ENCODE peak calls at places on chromosomes 6 and 20, in six cellular contexts. E is activated B cell treated with CpG ODN at 0.5 μM for 24 hours, Q is kidney epithelial cell, N is Panc1, V is fibroblast of pulmonary artery, Y is gastrocnemius medialis. U is an unnamed sample.

GRCh38 chr6:158795516-158795915 is 23.7 kb downstream of the EZR start:
- DNase-seq in E (no peak), N (no peak), V (no peak), Y (no peak), Q (no peak), U (no peak)

GRCh38 chr6:117496383-117496990 is 14.0 kb downstream of the DCBLD1 start:
- DNase-seq in Y (no peak), Q (peak; percentile 44), V (peak; percentile 47), E (no peak), N (no peak), U (no peak)

GRCh38 chr6:167512926-167513325 is 188.0 kb downstream of the TTLL2 start:
- DNase-seq in E (no peak), V (no peak), Q (no peak), N (no peak), Y (no peak), U (no peak)

GRCh38 chr20:63702036-63702665 is 5.6 kb downstream of the ARFRP1 start:
- DNase-seq in E (no peak), Y (no peak), Q (no peak), N (no peak), V (no peak), U (no peak)

GRCh38 chr6:34068462-34069044 is 77.3 kb downstream of the GRM4 start:
- DNase-seq in E (no peak), V (no peak), N (no peak), Y (no peak), Q (no peak), U (no peak)

GRCh38 chr20:57444394-57445048 is 53.3 kb downstream of the RBM38 start:
- DNase-seq in E (no peak), Y (no peak), V (no peak), Q (no peak), N (no peak), U (no peak)

GRCh38 chr6:163836916-163837660 is 422.6 kb downstream of the QKI start:
- DNase-seq in Q (no peak), V (no peak), N (no peak), E (no peak), Y (no peak), U (no peak)

GRCh38 chr6:52507557-52508260 is 69.2 kb downstream of the TRAM2 start:
- DNase-seq in E (no peak), V (peak; percentile 87), Y (no peak), N (no peak), Q (no peak), U (no peak)

GRCh38 chr20:52438326-52438963 is 246.9 kb upstream of the ZFP64 start:
- DNase-seq in N (no peak), V (no peak), E (no peak), Q (no peak), Y (no peak), U (no peak)

GRCh38 chr6:11700118-11700718 is 78.4 kb downstream of the ADTRP start:
- DNase-seq in Y (no peak), V (peak; percentile 80), Q (no peak), E (no peak), N (no peak), U (no peak)

GRCh38 chr6:37013516-37014491 is 8.3 kb downstream of the FGD2 start:
- DNase-seq in Q (no peak), E (no peak), N (no peak), Y (no peak), V (no peak), U (no peak)

GRCh38 chr6:90397929-90398674 is 101.5 kb upstream of the BACH2 start:
- DNase-seq in E (peak; percentile 36), N (no peak), Y (no peak), V (peak; percentile 7), Q (no peak), U (no peak)

DNA sequence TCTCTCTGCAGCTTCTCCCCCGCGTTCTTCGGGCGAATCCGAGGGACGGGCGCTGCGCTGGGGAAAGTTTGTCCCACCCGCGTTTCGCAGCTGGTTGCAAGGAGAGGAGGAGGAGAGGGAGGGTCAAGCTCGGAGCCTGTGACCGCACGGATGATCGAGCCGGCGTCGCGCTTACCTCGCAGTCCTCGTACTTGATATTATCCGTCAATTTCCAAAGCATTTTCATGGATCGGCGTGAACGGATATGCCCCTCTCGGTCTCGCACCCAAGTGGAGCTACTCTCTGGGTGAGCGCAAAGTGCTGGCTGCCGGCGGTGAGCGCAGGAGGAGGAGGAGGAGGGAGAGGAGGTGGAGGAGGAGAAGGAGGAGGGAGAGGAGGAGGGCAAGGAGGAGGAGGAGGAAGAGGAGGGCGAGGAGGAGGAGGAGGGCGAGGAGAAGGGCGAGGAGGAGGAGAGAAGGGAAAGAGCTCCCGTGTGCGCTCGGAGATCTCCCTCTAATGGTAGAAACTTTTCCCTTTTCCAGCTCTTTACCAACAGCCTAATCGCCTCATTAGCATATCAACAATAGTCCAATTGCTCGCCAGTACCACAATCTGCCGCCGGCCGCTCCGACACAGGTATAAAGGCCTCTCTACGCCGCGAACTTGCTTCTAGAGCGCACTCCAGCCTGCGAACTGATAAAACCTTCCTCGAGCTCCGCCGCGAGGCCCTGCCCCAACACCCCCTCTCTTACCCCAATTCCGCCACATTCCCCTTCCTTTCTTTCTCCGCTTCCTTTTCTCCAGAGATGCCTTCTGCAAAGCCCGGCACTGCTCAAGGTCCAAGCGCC is at the start of gene TFAP2A:
- DNase-seq in N (no peak), V (peak; percentile 59), Y (no peak), Q (no peak), E (no peak), U (no peak)
- TF ChIP-seq CTCF in N (peak; percentile 77), V (peak; percentile 38), Y (no peak), Q (peak; percentile 54), E (no peak), U (peak; percentile 56)

DNA sequence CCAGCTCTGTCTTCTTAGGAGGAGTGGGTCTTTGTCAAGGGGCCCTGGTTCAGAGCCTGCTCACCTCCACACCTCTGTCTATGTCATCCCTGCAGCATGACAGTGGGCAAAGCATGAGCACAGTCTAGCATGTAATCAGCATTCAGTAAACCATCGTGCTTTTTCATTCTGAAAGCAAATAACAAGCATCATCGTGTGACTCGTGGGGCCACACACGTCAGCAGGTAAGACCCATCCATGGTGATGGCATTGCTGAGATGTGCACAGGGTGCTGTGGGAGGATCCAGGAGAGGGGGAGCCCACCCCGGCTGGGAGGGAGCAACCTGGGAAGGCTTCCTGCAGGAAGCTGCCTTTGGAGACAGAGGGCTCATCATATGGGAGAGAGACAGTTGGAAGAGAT is 106.7 kb downstream of the TMEM242 start:
- DNase-seq in N (no peak), V (no peak), E (no peak), Q (no peak), Y (no peak), U (no peak)
- TF ChIP-seq CTCF in N (no peak), V (no peak), E (no peak), Q (no peak), Y (no peak), U (no peak)

DNA sequence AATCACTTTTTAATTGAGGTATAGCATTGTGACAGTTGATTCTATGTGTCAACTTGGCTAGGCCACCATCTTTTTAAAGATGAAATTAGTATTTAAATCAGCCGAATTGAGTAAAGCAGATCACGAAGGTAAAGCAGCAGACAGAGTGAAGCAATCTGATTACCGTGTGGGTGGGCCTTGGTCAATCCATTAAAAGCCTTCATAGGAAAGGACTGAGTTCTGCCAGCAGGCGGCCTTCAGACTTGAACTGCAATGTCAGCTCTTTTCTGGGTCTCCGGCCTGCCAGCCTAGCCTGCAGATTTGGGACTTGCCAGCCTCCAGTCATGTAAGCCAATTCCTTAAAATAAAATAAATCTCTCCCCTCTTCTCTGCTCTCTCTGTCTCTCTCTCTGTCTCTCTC is 22.4 kb upstream of the TGM2 start:
- DNase-seq in Q (no peak), E (no peak), N (no peak), Y (no peak), V (no peak), U (no peak)
- TF ChIP-seq CTCF in Q (peak; percentile 20), E (no peak), N (no peak), Y (no peak), V (peak; percentile 16), U (peak; percentile 58)

DNA sequence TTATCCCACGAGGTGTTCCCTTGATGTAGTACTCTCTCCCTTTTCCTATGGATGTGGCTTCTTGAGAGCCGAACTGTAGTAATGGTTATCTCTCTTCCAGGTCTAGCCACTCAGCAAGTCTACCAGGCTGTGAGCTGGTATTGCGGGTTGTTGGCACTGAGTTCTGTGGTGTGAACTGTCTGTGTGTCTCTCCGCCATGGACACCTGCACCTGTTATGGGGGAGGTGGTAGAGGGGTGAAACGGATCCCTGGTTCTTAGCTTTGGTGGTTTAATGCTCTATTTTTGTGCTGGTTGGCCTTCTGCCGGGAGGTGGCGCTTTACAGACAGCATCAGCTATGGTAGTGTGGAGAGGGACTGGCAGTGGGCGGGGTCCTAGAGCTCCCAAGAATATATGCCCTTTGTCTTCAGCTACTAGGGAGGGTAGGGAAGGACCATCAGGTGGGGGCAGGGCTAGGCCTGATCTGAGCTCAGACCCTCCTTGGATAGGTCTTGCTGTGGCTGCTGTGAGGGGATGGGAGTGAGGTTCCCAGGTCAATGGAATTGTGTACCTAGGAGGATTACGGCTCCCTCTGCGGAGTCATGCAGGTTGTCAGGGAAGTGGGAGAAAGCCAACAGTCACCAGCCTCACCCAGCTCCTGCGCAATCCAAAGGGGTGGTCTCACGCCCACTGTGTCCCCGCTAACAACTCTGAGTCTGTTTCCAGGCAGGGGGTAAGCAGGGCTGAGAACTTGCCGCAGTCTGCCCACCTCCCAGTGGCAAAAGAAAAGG is 154.2 kb downstream of the CCDC170 start:
- DNase-seq in N (no peak), Y (no peak), V (peak; percentile 4), Q (no peak), E (no peak), U (no peak)
- TF ChIP-seq CTCF in N (no peak), Y (no peak), V (peak; percentile 8), Q (peak; percentile 23), E (no peak), U (peak; percentile 49)

GRCh38 chr20:43440531-43440930 is 17.2 kb upstream of the SRSF6 start:
- DNase-seq in V (no peak), E (no peak), Y (no peak), N (no peak), Q (no peak), U (no peak)

GRCh38 chr20:43444107-43444506 is 13.6 kb upstream of the SRSF6 start:
- DNase-seq in E (no peak), Q (no peak), N (no peak), V (no peak), Y (no peak), U (no peak)

GRCh38 chr20:43446361-43446879 is 11.3 kb upstream of the SRSF6 start:
- DNase-seq in E (no peak), N (no peak), Q (no peak), V (no peak), Y (no peak), U (no peak)

GRCh38 chr20:43438578-43439316 is 18.9 kb upstream of the SRSF6 start:
- DNase-seq in N (no peak), V (no peak), Y (no peak), Q (no peak), E (no peak), U (no peak)

DNA sequence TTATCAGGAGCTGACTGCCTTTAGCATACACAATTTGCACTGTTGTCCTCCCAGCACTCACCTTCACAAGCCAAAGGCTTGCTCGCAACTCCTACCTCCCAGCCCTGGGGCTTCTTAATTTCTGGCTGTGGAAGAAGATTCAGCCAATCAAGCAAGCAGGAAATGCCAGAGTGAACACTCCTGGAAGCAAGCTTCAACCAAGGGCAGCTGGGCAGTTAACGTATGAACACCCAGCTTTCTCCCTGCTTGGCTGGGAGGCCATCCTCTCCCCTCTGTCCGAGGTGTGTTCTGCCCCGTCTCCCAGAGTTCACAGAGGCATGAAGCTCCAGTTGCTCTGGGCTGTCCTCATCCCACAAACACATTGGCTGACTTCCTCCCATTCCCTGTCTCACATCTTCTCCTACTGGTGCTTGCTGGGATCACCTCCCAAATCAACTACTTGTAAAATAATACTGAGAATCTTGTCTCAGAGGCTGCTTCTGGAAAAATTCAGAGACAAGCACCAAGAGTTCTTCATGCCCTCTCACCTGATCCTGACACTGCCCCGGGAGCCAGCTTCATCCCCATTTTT is 15.3 kb upstream of the SRSF6 start:
- DNase-seq in E (no peak), Q (no peak), Y (no peak), N (no peak), V (peak; percentile 30), U (no peak)
- TF ChIP-seq CTCF in E (no peak), Q (no peak), Y (no peak), N (peak; percentile 31), V (peak; percentile 21), U (peak; percentile 39)